ENCODE peak calls at places on chromosomes 16 and 17, in four cellular contexts. H is A549, N is ovary, R is tibial nerve. B is an unnamed sample.

GRCh38 chr17:40190197-40191021 is 13.1 kb downstream of the RAPGEFL1 start:
- DNase-seq in H (peak), N (no peak), R (no peak), B (no peak)

GRCh38 chr17:32518856-32519768 is 32.3 kb downstream of the CDK5R1 start:
- DNase-seq in H (no peak), N (peak), R (no peak), B (peak)

GRCh38 chr17:61458000-61458399 is 5.8 kb downstream of the TBX4 start:
- DNase-seq in H (no peak), N (no peak), R (no peak), B (peak)

GRCh38 chr16:396199-396598 is 800 bp upstream of the NME4 start:
- DNase-seq in H (no peak), N (no peak), R (no peak), B (no peak)

GRCh38 chr17:15954222-15954621 is 9.3 kb downstream of the ADORA2B start:
- DNase-seq in H (peak), N (no peak), R (no peak), B (peak)

GRCh38 chr17:38709104-38709820 is 4.2 kb downstream of the MLLT6 start:
- DNase-seq in H (no peak), N (no peak), R (no peak), B (no peak)

GRCh38 chr17:16962804-16963203 is 9.1 kb downstream of the TNFRSF13B start:
- DNase-seq in H (peak), N (no peak), R (no peak), B (peak)

GRCh38 chr16:58843675-58844074 is 109.6 kb upstream of the GOT2 start:
- DNase-seq in H (no peak), N (no peak), R (no peak), B (no peak)

GRCh38 chr17:69761767-69762321 is 313.2 kb upstream of the KCNJ16 start:
- DNase-seq in H (peak), N (no peak), R (peak), B (no peak)

GRCh38 chr17:4956493-4957061 is 5.7 kb downstream of the ENO3 start:
- DNase-seq in H (no peak), N (no peak), R (no peak), B (no peak)

GRCh38 chr16:61471737-61472136 is 564.5 kb downstream of the CDH8 start:
- DNase-seq in H (no peak), N (no peak), R (no peak), B (no peak)

GRCh38 chr17:8463089-8463488 is 27.4 kb downstream of the NDEL1 start:
- DNase-seq in H (no peak), N (no peak), R (no peak), B (no peak)

GRCh38 chr17:7336240-7337175 is at the start of gene ACAP1:
- DNase-seq in H (no peak), N (no peak), R (no peak), B (no peak)

GRCh38 chr17:11880714-11881113 is 116.6 kb downstream of the ZNF18 start:
- DNase-seq in H (peak), N (no peak), R (no peak), B (no peak)

GRCh38 chr17:51185763-51186332 is 19.6 kb downstream of the NME2 start:
- DNase-seq in H (no peak), N (no peak), R (no peak), B (no peak)

GRCh38 chr17:4808378-4808767 is 1.4 kb downstream of the PLD2 start:
- DNase-seq in H (no peak), N (peak), R (peak), B (peak)

GRCh38 chr17:74437702-74438101 is 5.8 kb downstream of the GPRC5C start:
- DNase-seq in H (no peak), N (no peak), R (no peak), B (no peak)

GRCh38 chr16:11097094-11097781 is 152.9 kb downstream of the CLEC16A start:
- DNase-seq in H (no peak), N (no peak), R (no peak), B (no peak)

GRCh38 chr17:77286641-77287431 is 146.1 kb downstream of the SEC14L1 start:
- DNase-seq in H (peak), N (peak), R (no peak), B (peak)

GRCh38 chr17:75814021-75814395 is 29.4 kb downstream of the UNK start:
- DNase-seq in H (no peak), N (no peak), R (no peak), B (no peak)

GRCh38 chr17:44900894-44901293 is 1.6 kb upstream of the EFTUD2 start:
- DNase-seq in H (no peak), N (no peak), R (no peak), B (peak)

GRCh38 chr16:73615256-73615655 is 567.3 kb upstream of the ZFHX3 start:
- DNase-seq in H (no peak), N (no peak), R (no peak), B (no peak)

GRCh38 chr17:5097101-5097834 is 14.4 kb downstream of the ZNF232 start:
- DNase-seq in H (no peak), N (peak), R (peak), B (peak)

DNA sequence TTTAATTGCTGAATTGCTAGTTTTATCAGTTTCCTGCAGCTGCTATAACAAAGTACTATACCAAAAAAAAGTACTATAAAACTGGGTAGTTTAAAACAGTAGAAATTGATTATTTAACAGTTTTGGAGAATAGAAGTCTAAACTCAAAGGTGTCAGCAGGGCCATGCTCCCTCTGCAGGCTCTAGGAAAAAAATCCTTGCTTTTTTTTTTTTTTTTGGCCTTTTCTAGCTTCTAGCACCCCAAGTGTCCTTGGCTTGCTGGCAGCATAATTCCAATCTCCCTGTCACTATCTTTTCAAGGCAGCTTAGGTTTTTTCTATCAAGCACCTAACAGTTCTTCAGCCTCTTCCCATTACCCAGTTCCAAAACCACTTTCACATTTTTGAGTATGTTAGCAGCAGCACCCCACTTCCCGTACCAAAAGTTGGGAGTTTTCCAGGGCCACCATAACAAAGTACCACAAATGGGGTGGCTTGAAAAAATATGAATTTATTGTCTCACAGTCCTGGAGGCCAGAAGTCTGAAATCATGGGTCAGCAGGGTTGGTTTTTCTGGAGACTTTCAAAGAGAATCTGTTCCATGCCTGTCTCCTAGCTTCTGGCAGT is 37.4 kb downstream of the BPTF start:
- DNase-seq in H (no peak), N (no peak), R (no peak), B (no peak)
- TF ChIP-seq CTCF in H (peak), N (no peak), R (no peak), B (no peak)

DNA sequence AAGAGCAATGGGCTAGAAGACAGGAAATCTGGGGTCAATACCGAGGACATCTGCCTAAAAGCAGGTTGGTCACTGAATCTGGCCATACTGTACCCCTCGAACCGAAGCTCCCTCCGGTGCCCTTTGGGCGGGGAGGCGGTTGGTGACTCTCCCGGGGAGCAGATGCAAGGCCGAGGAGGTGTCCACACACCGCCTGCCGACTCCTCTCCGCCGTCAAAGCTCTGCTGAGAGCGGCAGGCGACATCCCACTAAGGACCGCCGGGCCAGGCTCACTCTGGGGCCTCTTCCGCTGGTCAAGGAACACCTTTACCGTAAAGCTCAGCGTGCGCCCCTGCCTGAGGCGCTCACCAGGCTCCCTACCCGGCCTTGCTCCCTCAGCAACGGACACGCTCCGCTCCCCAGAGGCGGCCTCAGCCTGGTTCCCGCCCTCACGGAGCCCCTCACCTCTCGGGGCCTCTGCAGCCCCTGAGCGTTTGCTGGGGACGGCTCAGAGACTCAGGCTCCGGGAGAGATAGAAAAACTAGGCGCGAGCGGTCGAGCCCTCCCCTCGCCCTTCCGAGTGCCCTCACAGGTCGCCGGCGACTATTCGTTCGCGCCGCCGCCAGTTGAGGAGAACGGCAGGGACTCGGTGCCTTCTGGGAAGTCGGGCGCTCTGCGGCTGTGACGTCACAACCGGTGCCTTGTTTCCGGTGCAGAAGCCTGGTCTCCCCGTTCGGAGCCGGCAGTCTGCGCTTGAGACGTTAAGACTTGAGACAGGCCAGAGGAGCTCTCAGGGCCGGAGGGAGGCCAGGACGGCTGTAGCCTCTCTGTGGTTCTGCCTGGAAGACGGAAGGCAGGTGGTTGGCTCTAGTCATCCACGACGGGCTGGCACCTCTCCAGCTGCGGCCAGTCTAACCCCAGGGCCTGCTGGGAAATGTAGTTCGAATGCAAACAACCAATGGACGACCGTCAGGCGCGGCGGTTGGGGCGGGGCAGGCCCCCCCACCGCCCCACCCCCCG is at the start of gene ZNF200:
- DNase-seq in H (peak), N (peak), R (peak), B (peak)
- TF ChIP-seq EP300 in H (no peak), N (no peak), R (peak), B (no peak)

DNA sequence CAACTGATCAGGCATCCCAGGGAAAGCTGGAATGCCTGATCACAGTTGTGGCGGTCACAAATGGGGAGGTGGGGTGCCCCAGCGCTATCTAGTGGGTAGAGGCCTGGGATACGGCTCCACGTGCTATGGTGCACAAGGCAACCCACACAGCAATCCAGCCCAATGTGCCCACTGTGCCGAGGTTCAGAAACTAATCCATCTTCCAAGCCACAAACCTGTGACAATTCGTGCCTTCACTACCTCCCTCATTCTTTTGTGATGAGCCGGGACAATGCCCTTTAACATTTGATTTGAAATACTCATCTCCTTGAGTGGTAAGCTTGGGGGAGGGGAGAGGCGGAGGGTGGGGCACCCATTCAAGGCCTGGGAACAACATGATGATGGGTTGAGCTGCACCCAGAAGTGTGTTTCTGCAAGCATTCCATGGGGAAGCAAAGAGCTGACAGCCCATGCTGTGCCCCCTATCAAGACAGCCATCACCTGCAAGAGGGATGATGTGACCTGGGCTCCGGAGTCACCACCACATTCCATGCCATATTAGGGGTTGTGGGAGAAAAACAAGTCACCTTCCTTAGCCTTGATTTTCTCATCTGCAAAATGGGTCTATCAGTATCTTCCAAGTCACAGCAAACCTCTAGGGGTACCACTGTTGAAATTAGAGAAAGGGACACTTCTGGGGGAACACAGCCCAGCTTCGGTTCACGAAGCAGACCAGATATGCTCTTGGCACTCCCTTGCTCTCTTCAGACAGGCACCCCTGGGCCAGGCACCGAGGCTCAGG is 3.7 kb downstream of the ELOB start:
- DNase-seq in H (no peak), N (no peak), R (no peak), B (no peak)
- H3K27ac ChIP-seq in H (no peak), N (no peak), R (peak), B (no peak)

GRCh38 chr16:55568151-55568693 is 1.7 kb downstream of the CAPNS2 start:
- DNase-seq in H (no peak), N (no peak), R (no peak), B (no peak)
- TF ChIP-seq CTCF in H (no peak), N (no peak), R (no peak), B (no peak)

DNA sequence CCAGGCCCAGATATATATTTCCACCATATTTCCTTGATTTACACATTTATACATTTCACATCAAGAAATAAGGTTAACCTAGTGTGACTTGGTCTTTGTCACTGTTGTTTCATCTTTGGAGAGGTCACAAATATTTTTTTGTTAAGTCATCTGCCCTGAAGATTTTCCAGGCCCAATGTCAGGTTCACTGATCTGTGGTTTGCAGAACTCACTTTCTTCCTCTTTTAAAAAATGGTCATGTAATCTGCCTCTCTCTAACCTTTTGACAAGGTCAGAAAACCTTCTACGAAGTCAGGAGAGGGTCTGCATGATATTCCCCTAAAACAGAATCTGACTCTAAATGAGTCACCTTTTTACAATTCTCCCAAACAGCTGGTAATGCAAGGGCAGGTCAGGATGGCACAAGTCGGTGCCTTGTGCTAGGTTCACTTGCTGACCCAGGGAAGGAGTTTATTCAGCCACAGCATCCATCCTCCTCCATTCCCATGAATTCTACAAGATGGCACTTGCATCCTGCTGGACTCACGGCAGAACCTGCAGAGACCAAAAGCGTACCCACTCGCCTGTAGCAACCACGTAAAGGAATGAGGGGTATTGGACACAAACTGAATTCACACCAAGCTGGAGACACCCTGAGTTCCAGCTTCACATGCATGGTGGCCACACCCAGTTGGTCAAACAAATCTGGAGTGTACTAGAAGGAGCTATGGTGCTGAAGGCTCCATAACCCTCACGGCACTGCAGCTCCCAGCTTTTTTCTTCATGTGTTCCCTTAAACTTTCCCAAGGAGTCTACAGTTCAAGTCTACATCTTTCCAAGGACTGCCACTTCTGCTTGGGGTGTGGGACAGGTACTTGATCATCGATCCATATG is 1.6 kb upstream of the KIAA0513 start:
- DNase-seq in H (no peak), N (no peak), R (no peak), B (no peak)
- TF ChIP-seq EP300 in H (no peak), N (no peak), R (no peak), B (no peak)

GRCh38 chr17:258906-259305 is 77.5 kb upstream of the DOC2B start:
- DNase-seq in H (no peak), N (peak), R (no peak), B (no peak)
- H3K27ac ChIP-seq in H (no peak), N (no peak), R (no peak), B (no peak)

GRCh38 chr16:1809281-1809801 is 15.8 kb upstream of the IGFALS start:
- DNase-seq in H (no peak), N (no peak), R (no peak), B (no peak)
- TF ChIP-seq CTCF in H (no peak), N (no peak), R (no peak), B (no peak)

DNA sequence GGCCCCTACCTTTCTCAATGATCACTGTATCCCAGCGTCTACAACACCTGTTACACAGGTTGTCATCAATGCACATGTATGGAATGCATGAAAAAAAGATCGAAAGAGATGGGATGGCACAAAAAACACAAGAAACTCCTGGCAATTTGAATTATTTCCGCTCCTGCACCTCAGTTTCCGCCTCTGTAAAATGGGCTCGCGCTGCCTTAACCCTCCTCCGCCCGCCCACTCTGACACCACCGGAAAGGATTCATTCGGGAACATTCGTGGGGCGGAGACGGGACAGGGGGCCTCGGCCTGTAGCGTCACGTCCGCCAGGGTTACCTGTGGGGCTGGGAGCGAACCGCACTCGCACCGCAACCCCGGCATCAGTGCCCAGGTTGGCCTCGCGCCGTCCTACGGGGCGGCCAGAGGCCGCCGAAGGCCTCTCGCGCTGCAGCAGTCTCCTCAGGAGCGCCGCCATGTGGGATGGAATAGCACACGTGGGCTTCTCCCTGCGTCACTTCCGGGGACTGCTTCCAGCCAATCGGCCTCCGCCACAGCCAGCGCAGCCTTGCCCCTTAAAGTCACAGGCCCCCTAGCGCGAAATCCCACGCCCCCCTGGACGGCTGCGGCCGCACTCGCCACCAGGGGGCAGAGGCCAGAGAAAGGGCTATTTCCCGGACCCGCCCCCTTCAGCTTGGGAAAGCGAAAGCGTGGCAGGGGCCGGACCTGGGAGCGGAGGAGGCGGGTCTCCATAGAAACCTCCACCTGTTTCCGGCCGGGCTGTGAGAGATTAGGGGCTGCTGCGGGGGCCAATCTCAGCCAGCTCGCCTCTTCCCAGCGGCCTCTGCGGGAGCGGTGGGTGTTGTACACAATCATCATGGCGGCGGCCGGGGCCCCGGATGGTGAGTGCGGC is at the start of the genes EARS2 and UBFD1:
- DNase-seq in H (peak), N (peak), R (peak), B (peak)
- TF ChIP-seq EP300 in H (no peak), N (peak), R (peak), B (peak)

DNA sequence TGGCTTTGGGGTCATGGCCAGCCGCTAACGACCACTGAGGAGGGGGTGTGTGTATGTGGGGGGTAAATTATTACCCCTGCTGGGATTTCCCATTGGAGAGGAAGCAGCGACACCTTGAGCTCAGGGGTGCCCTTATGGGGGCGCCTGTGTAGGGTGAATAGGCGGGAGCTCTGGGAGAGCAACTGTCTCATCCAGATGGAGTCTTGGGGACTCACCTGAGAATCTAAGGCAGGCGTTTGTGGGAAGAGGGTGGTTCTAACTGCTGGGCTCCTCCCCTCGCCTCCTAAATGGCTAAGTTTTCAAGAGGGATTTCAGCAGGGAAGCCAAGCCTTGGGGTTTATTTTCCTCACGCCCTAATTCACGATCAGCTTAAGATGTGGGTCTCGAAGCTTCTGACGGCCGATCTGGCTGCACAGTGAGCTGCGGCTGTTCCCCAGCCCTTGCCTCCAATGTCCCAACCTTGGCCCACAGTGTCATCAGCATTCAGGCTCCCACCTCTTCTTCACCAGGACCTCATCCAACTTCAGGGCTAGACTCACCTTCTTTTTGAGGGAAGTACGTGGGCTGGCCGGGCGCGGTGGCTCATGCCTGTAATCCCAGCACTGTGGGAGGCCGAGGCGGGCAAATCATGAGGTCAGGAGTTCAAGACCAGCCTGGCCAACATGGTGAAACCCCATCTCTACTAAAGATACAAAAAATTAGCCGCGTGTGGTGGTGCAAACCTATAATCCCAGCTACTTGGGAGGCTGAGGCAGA is 136.9 kb upstream of the EEF2KMT start:
- DNase-seq in H (no peak), N (no peak), R (no peak), B (peak)
- H3K27ac ChIP-seq in H (no peak), N (no peak), R (no peak), B (no peak)

GRCh38 chr17:20779521-20779920 is 200.0 kb downstream of the CDRT15L2 start:
- DNase-seq in H (no peak), N (no peak), R (no peak), B (no peak)
- TF ChIP-seq CTCF in H (no peak), N (no peak), R (no peak), B (no peak)

B was measured in sigmoid colon.